ENCODE peak calls at places on chromosomes 13 and 19, in six cellular contexts. One of them, this sample, is unnamed.

GRCh38 chr19:33740811-33741396 is 55.8 kb upstream of the KCTD15 start:
- DNase-seq in GM12865: peak
- DNase-seq in choroid plexus epithelial cell: peak
- DNase-seq in adrenal gland: peak
- DNase-seq in epithelial cell of esophagus: peak
- DNase-seq in fibroblast of pulmonary artery: peak
- DNase-seq in this sample: peak

GRCh38 chr19:5804516-5805464 is at the start of gene NRTN:
- DNase-seq in GM12865: no peak
- DNase-seq in choroid plexus epithelial cell: no peak
- DNase-seq in adrenal gland: peak
- DNase-seq in epithelial cell of esophagus: no peak
- DNase-seq in fibroblast of pulmonary artery: no peak
- DNase-seq in this sample: no peak

GRCh38 chr19:55454787-55455243 is 6.6 kb downstream of the ISOC2 start:
- DNase-seq in GM12865: peak
- DNase-seq in choroid plexus epithelial cell: peak
- DNase-seq in adrenal gland: peak
- DNase-seq in epithelial cell of esophagus: peak
- DNase-seq in fibroblast of pulmonary artery: peak
- DNase-seq in this sample: peak

GRCh38 chr13:99086149-99086868 is 108.4 kb upstream of the DOCK9 start:
- DNase-seq in GM12865: peak
- DNase-seq in choroid plexus epithelial cell: peak
- DNase-seq in adrenal gland: peak
- DNase-seq in epithelial cell of esophagus: peak
- DNase-seq in fibroblast of pulmonary artery: peak
- DNase-seq in this sample: peak

GRCh38 chr19:41327499-41328156 is 17.7 kb downstream of the CCDC97 start:
- DNase-seq in GM12865: peak
- DNase-seq in choroid plexus epithelial cell: peak
- DNase-seq in adrenal gland: peak
- DNase-seq in epithelial cell of esophagus: peak
- DNase-seq in fibroblast of pulmonary artery: peak
- DNase-seq in this sample: peak

GRCh38 chr13:29921542-29921941 is 71.1 kb upstream of the UBL3 start:
- DNase-seq in GM12865: no peak
- DNase-seq in choroid plexus epithelial cell: no peak
- DNase-seq in adrenal gland: no peak
- DNase-seq in epithelial cell of esophagus: no peak
- DNase-seq in fibroblast of pulmonary artery: no peak
- DNase-seq in this sample: no peak

GRCh38 chr13:67120872-67121531 is 109.1 kb downstream of the PCDH9 start:
- DNase-seq in GM12865: no peak
- DNase-seq in choroid plexus epithelial cell: peak
- DNase-seq in adrenal gland: no peak
- DNase-seq in epithelial cell of esophagus: peak
- DNase-seq in fibroblast of pulmonary artery: peak
- DNase-seq in this sample: no peak

GRCh38 chr13:100461309-100462035 is 127.1 kb downstream of the GGACT start:
- DNase-seq in GM12865: no peak
- DNase-seq in choroid plexus epithelial cell: no peak
- DNase-seq in adrenal gland: no peak
- DNase-seq in epithelial cell of esophagus: peak
- DNase-seq in fibroblast of pulmonary artery: no peak
- DNase-seq in this sample: no peak

GRCh38 chr19:17560205-17560595 is 4.8 kb downstream of the COLGALT1 start:
- DNase-seq in GM12865: no peak
- DNase-seq in choroid plexus epithelial cell: peak
- DNase-seq in adrenal gland: peak
- DNase-seq in epithelial cell of esophagus: peak
- DNase-seq in fibroblast of pulmonary artery: peak
- DNase-seq in this sample: peak

GRCh38 chr13:85313761-85314503 is 485.3 kb downstream of the SLITRK6 start:
- DNase-seq in GM12865: no peak
- DNase-seq in choroid plexus epithelial cell: peak
- DNase-seq in adrenal gland: no peak
- DNase-seq in epithelial cell of esophagus: peak
- DNase-seq in fibroblast of pulmonary artery: no peak
- DNase-seq in this sample: no peak

GRCh38 chr19:10402441-10403038 is 802 bp downstream of the CDC37 start:
- DNase-seq in GM12865: no peak
- DNase-seq in choroid plexus epithelial cell: peak
- DNase-seq in adrenal gland: peak
- DNase-seq in epithelial cell of esophagus: peak
- DNase-seq in fibroblast of pulmonary artery: peak
- DNase-seq in this sample: peak

GRCh38 chr13:55977436-55977835 is 1163.3 kb upstream of the PRR20A start:
- DNase-seq in GM12865: no peak
- DNase-seq in choroid plexus epithelial cell: no peak
- DNase-seq in adrenal gland: no peak
- DNase-seq in epithelial cell of esophagus: no peak
- DNase-seq in fibroblast of pulmonary artery: no peak
- DNase-seq in this sample: no peak

GRCh38 chr19:38838986-38839761 is 7.6 kb upstream of the ECH1 start:
- DNase-seq in GM12865: no peak
- DNase-seq in choroid plexus epithelial cell: no peak
- DNase-seq in adrenal gland: no peak
- DNase-seq in epithelial cell of esophagus: peak
- DNase-seq in fibroblast of pulmonary artery: no peak
- DNase-seq in this sample: no peak

GRCh38 chr19:46722004-46722380 is 5.1 kb upstream of the PRKD2 start:
- DNase-seq in GM12865: no peak
- DNase-seq in choroid plexus epithelial cell: no peak
- DNase-seq in adrenal gland: no peak
- DNase-seq in epithelial cell of esophagus: peak
- DNase-seq in fibroblast of pulmonary artery: no peak
- DNase-seq in this sample: no peak

GRCh38 chr19:55350620-55351315 is 3.8 kb downstream of the COX6B2 start:
- DNase-seq in GM12865: no peak
- DNase-seq in choroid plexus epithelial cell: no peak
- DNase-seq in adrenal gland: no peak
- DNase-seq in epithelial cell of esophagus: no peak
- DNase-seq in fibroblast of pulmonary artery: no peak
- DNase-seq in this sample: no peak

GRCh38 chr13:104984296-104984818 is 1551.1 kb downstream of the EFNB2 start:
- DNase-seq in GM12865: peak
- DNase-seq in choroid plexus epithelial cell: peak
- DNase-seq in adrenal gland: peak
- DNase-seq in epithelial cell of esophagus: peak
- DNase-seq in fibroblast of pulmonary artery: peak
- DNase-seq in this sample: peak

GRCh38 chr13:50449465-50449864 is 394.0 kb downstream of the DLEU7 start:
- DNase-seq in GM12865: no peak
- DNase-seq in choroid plexus epithelial cell: no peak
- DNase-seq in adrenal gland: no peak
- DNase-seq in epithelial cell of esophagus: peak
- DNase-seq in fibroblast of pulmonary artery: no peak
- DNase-seq in this sample: no peak

GRCh38 chr19:2231621-2232221 is 4.4 kb downstream of the PLEKHJ1 start:
- DNase-seq in GM12865: peak
- DNase-seq in choroid plexus epithelial cell: no peak
- DNase-seq in adrenal gland: peak
- DNase-seq in epithelial cell of esophagus: no peak
- DNase-seq in fibroblast of pulmonary artery: no peak
- DNase-seq in this sample: no peak

GRCh38 chr19:7272856-7273578 is 21.2 kb downstream of the INSR start:
- DNase-seq in GM12865: peak
- DNase-seq in choroid plexus epithelial cell: no peak
- DNase-seq in adrenal gland: no peak
- DNase-seq in epithelial cell of esophagus: no peak
- DNase-seq in fibroblast of pulmonary artery: no peak
- DNase-seq in this sample: peak
- H3K4me3 ChIP-seq in GM12865: peak
- H3K4me3 ChIP-seq in choroid plexus epithelial cell: no peak
- H3K4me3 ChIP-seq in adrenal gland: no peak
- H3K4me3 ChIP-seq in epithelial cell of esophagus: no peak
- H3K4me3 ChIP-seq in fibroblast of pulmonary artery: no peak
- H3K4me3 ChIP-seq in this sample: no peak

GRCh38 chr19:32291876-32292275 is 53.5 kb upstream of the ZNF507 start:
- DNase-seq in GM12865: no peak
- DNase-seq in choroid plexus epithelial cell: no peak
- DNase-seq in adrenal gland: no peak
- DNase-seq in epithelial cell of esophagus: no peak
- DNase-seq in fibroblast of pulmonary artery: no peak
- DNase-seq in this sample: no peak

GRCh38 chr19:32289566-32290210 is 55.7 kb upstream of the ZNF507 start:
- DNase-seq in GM12865: no peak
- DNase-seq in choroid plexus epithelial cell: no peak
- DNase-seq in adrenal gland: no peak
- DNase-seq in epithelial cell of esophagus: no peak
- DNase-seq in fibroblast of pulmonary artery: no peak
- DNase-seq in this sample: no peak

GRCh38 chr19:32287086-32287485 is 58.3 kb upstream of the ZNF507 start:
- DNase-seq in GM12865: no peak
- DNase-seq in choroid plexus epithelial cell: no peak
- DNase-seq in adrenal gland: no peak
- DNase-seq in epithelial cell of esophagus: no peak
- DNase-seq in fibroblast of pulmonary artery: peak
- DNase-seq in this sample: peak

DNA sequence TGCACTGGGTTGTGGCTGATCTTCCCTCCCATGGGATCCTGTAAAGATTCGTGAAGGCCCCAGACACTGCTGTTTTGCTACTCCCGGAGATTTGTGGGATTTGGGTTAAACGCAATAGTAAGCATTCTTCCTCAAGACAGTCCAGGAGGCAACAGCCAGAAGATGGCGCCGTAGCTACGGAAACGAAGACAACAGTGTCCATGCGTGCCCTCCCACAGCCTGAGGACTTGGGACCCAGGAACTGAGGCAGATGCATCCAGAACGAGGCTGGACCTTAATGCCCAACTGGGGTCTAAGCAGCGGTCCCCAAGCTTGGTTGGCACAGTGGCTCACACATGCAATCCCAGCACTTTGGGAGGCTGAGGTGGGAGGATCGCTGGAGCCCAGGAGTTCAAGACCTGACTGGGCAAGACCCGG is 57.6 kb upstream of the ZNF507 start:
- DNase-seq in GM12865: peak
- DNase-seq in choroid plexus epithelial cell: peak
- DNase-seq in adrenal gland: peak
- DNase-seq in epithelial cell of esophagus: peak
- DNase-seq in fibroblast of pulmonary artery: peak
- DNase-seq in this sample: peak
- TF ChIP-seq CTCF in GM12865: peak
- TF ChIP-seq CTCF in choroid plexus epithelial cell: peak
- TF ChIP-seq CTCF in adrenal gland: peak
- TF ChIP-seq CTCF in epithelial cell of esophagus: peak
- TF ChIP-seq CTCF in fibroblast of pulmonary artery: peak
- TF ChIP-seq CTCF in this sample: peak

DNA sequence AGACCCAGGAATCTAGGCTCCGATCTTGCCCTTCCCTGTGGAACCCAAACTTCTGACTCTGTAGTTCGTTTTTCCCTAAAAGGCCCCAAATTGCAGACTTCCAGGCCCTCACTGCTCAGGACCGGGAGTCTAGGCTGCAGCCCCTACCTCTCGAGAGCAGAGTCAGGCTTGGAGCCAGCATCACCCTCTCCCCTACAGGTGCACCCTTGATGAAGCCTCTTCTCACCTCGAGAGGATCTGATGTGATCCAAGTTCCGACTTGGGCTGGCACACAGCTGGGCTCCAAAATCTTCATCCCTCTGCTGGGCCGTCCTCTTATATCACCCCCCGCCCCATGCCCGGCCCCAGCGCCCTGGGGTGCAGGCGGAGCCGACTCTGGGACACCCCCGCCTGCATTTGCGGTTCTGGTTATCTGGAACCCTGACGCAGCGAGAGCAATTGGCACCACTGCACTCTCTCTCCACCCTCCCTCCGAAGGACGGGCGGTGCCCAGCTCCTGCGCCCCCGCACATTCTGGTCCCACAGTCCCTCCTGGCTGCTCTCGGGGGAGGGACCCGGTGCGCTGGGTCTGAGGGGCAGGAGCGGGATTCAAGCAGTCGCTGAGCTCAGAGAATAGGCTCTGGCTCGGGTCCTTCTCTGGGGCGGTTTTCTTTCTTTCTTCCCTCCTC is at the start of gene KLK7:
- DNase-seq in GM12865: no peak
- DNase-seq in choroid plexus epithelial cell: no peak
- DNase-seq in adrenal gland: no peak
- DNase-seq in epithelial cell of esophagus: no peak
- DNase-seq in fibroblast of pulmonary artery: no peak
- DNase-seq in this sample: no peak
- H3K4me3 ChIP-seq in GM12865: no peak
- H3K4me3 ChIP-seq in choroid plexus epithelial cell: no peak
- H3K4me3 ChIP-seq in adrenal gland: no peak
- H3K4me3 ChIP-seq in epithelial cell of esophagus: peak
- H3K4me3 ChIP-seq in fibroblast of pulmonary artery: no peak
- H3K4me3 ChIP-seq in this sample: no peak

GRCh38 chr13:93227906-93228801 is 1.5 kb downstream of the GPC6 start:
- DNase-seq in GM12865: no peak
- DNase-seq in choroid plexus epithelial cell: peak
- DNase-seq in adrenal gland: peak
- DNase-seq in epithelial cell of esophagus: peak
- DNase-seq in fibroblast of pulmonary artery: peak
- DNase-seq in this sample: peak
- TF ChIP-seq CTCF in GM12865: no peak
- TF ChIP-seq CTCF in choroid plexus epithelial cell: peak
- TF ChIP-seq CTCF in adrenal gland: no peak
- TF ChIP-seq CTCF in epithelial cell of esophagus: peak
- TF ChIP-seq CTCF in fibroblast of pulmonary artery: peak
- TF ChIP-seq CTCF in this sample: peak

This sample was measured in cardiac fibroblast.